ENCODE peak calls at places on chromosomes 13 and 19, in ten cellular contexts. S is Peyer's patch, M is GM12878, H is HCT116, K is body of pancreas, Z is heart left ventricle, R is spleen, Y is sigmoid colon, T is HepG2, W is IMR-90. L is an unnamed sample.
A peak's percentile ranks its signal among the peaks of the same experiment; 100 is the strongest.

GRCh38 chr13:39363393-39363792 is 239.6 kb downstream of the LHFPL6 start:
- DNase-seq in S (no peak), M (no peak), H (no peak), K (no peak), Z (no peak), R (no peak), Y (peak; percentile 70), T (no peak), W (no peak), L (no peak)

GRCh38 chr13:21934309-21934708 is 263.4 kb downstream of the FGF9 start:
- DNase-seq in S (no peak), M (no peak), H (no peak), K (no peak), Z (no peak), R (no peak), Y (no peak), T (no peak), W (no peak), L (no peak)

GRCh38 chr19:5076440-5077208 is 107.7 kb downstream of the KDM4B start:
- DNase-seq in S (no peak), M (no peak), H (no peak), K (no peak), Z (no peak), R (no peak), Y (no peak), T (no peak), W (no peak), L (no peak)

GRCh38 chr19:13094771-13095392 is 7.8 kb downstream of the LYL1 start:
- DNase-seq in S (peak; percentile 79), M (no peak), H (no peak), K (no peak), Z (peak; percentile 37), R (peak; percentile 92), Y (no peak), T (no peak), W (no peak), L (no peak)

GRCh38 chr13:95536629-95537241 is 15.8 kb upstream of the CLDN10 start:
- DNase-seq in S (no peak), M (no peak), H (peak; percentile 15), K (peak; percentile 67), Z (no peak), R (no peak), Y (no peak), T (no peak), W (peak; percentile 39), L (no peak)

GRCh38 chr13:106738279-106738678 is 170.3 kb upstream of the ARGLU1 start:
- DNase-seq in S (no peak), M (no peak), H (no peak), K (no peak), Z (no peak), R (no peak), Y (no peak), T (no peak), W (no peak), L (no peak)

GRCh38 chr19:58387338-58388174 is 487 bp downstream of the RPS5 start:
- DNase-seq in S (no peak), M (no peak), H (no peak), K (no peak), Z (no peak), R (peak; percentile 56), Y (no peak), T (no peak), W (no peak), L (no peak)

GRCh38 chr19:23481043-23481442 is 85.8 kb upstream of the ZNF91 start:
- DNase-seq in S (no peak), M (no peak), H (no peak), K (no peak), Z (no peak), R (no peak), Y (no peak), T (no peak), W (no peak), L (no peak)

GRCh38 chr13:76812971-76813691 is 73.1 kb downstream of the KCTD12 start:
- DNase-seq in S (no peak), M (no peak), H (no peak), K (no peak), Z (peak; percentile 65), R (no peak), Y (no peak), T (no peak), W (no peak), L (peak; percentile 43)

GRCh38 chr13:23889598-23890224 is 511 bp upstream of the MIPEP start:
- DNase-seq in S (no peak), M (no peak), H (no peak), K (no peak), Z (no peak), R (no peak), Y (no peak), T (no peak), W (no peak), L (no peak)

GRCh38 chr13:23428183-23428528 is 5.3 kb downstream of the SACS start:
- DNase-seq in S (no peak), M (no peak), H (no peak), K (no peak), Z (no peak), R (no peak), Y (no peak), T (no peak), W (peak; percentile 65), L (no peak)

GRCh38 chr19:1766800-1767352 is 13.6 kb downstream of the ONECUT3 start:
- DNase-seq in S (no peak), M (no peak), H (no peak), K (no peak), Z (no peak), R (no peak), Y (no peak), T (no peak), W (no peak), L (no peak)

DNA sequence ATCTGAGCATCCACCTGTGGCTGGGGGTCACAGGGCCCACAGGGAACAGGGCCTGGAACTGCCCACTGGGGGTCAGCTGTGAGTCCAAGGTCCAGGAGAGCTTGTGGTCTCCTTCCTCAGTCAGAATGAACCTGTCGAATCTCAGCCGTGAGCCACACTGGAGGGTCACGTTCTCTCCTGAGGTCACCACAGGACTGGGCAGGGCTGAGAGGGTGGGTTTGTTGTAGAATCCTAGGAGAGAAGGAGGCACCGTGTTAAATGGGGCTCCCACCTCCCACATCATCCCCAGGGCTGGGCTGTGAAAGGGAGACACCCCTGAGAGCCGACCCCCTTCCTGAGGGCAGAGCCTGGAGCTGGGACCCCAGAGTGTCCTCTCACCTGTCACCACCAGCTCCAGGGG is 1.5 kb downstream of the LILRA5 start:
- DNase-seq in S (no peak), M (no peak), H (no peak), K (no peak), Z (no peak), R (no peak), Y (no peak), T (no peak), W (no peak), L (no peak)
- H3K4me1 ChIP-seq in S (no peaks in the 10 kb centered on the region), M (no peaks in the 10 kb centered on the region), H (no peaks in the 10 kb centered on the region), K (no peaks in the 10 kb centered on the region), Z (no peaks in the 10 kb centered on the region), R (peaks cover 40% of the 10 kb centered on the region), Y (no peaks in the 10 kb centered on the region), T (no peaks in the 10 kb centered on the region), W (no peaks in the 10 kb centered on the region), L (no peaks in the 10 kb centered on the region)

DNA sequence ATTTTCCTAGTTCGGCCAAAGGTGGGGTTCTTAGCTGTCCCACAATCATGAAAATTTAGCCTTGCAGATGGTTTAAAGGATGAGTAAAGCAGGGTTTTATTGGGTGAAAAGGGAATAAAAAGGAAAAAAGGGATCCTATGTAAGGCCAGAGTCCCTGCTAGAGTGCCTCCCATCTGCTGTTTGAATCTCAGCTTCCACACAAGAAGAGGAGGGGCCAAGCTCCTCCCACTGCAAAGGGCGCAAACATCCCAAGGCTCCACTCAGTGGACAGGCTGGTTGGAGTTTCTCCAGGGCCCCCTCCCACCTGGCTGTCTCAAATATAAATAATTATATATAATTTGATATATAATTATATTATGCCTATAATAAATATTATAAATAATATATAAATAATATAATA is 1272.1 kb upstream of the PCDH20 start:
- DNase-seq in S (no peak), M (no peak), H (no peak), K (no peak), Z (no peak), R (no peak), Y (no peak), T (no peak), W (no peak), L (no peak)
- TF ChIP-seq CTCF in S (no peak), M (no peak), H (no peak), K (no peak), Z (no peak), R (no peak), Y (no peak), T (no peak), W (no peak), L (no peak)

GRCh38 chr13:110712849-110713641 is 455 bp upstream of the ING1 start:
- DNase-seq in S (peak; percentile 96), M (peak; percentile 98), H (peak; percentile 99), K (peak; percentile 99), Z (peak; percentile 100), R (peak; percentile 100), Y (peak; percentile 100), T (peak; percentile 99), W (peak; percentile 100), L (peak; percentile 100)
- TF ChIP-seq POLR2A in S (peak; percentile 100), M (peak; percentile 100), H (peak; percentile 98), K (peak; percentile 100), Z (peak; percentile 98), R (peak; percentile 97), Y (peak; percentile 99), T (peak; percentile 100), W (peak; percentile 100), L (peak; percentile 99)

DNA sequence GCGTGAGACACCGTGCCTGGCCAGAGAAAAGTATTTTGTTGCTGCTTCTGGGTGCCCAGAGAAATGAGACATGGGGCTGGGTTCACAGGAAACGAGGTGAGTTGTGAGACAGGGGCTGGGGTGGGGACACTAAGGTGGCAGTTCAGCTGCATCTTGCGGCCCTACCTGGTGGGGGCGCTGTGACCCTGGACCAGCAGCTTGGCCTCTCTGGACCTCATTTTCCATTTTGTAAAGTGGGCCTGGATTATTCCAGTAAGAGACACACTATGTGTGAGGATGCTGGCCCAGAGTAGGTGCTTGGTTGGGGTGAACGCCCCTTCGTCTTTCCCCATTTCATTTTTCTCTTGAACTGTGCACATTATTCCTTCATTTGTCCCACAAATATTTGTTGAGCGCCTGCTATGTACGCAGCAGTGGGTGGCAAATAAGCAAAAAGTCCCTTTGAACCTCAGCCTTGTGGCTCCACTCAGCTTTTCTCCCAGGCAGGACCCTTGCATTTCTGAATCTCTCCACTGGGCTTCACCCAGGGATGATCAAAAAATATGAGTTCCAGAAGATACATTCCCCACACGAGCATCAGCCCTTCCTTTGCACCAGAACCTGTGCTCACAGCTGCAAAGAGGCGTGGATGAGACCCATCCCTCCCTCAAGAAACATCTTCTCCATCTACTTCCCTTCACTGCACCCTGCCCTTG is 26.6 kb upstream of the OR10H1 start:
- DNase-seq in S (no peak), M (no peak), H (no peak), K (no peak), Z (no peak), R (no peak), Y (no peak), T (no peak), W (no peak), L (no peak)
- H3K4me1 ChIP-seq in S (no peaks in the 10 kb centered on the region), M (no peaks in the 10 kb centered on the region), H (peaks cover 16% of the 10 kb centered on the region), K (peaks cover 8% of the 10 kb centered on the region), Z (no peaks in the 10 kb centered on the region), R (peaks cover 7% of the 10 kb centered on the region), Y (no peaks in the 10 kb centered on the region), T (no peaks in the 10 kb centered on the region), W (no peaks in the 10 kb centered on the region), L (no peaks in the 10 kb centered on the region)

L was measured in gastrocnemius medialis.